ENCODE peak calls at places on chromosome 2, in five cellular contexts. F, R, M, I and K are unnamed samples.

GRCh38 chr2:127640082-127641072 is 5.6 kb upstream of the GPR17 start:
- DNase-seq in F (no peak), R (no peak), M (no peak), I (no peak), K (no peak)

GRCh38 chr2:68948695-68949094 is 4.0 kb downstream of the GKN2 start:
- DNase-seq in F (no peak), R (no peak), M (no peak), I (no peak), K (no peak)

GRCh38 chr2:218648473-218649100 is 10.8 kb downstream of the ZNF142 start:
- DNase-seq in F (peak; percentile 25), R (peak; percentile 54), M (no peak), I (peak; percentile 41), K (peak; percentile 29)

GRCh38 chr2:127820080-127820668 is 9.2 kb upstream of the WDR33 start:
- DNase-seq in F (no peak), R (no peak), M (no peak), I (peak; percentile 10), K (no peak)

GRCh38 chr2:46276652-46277051 is 20.6 kb upstream of the EPAS1 start:
- DNase-seq in F (no peak), R (no peak), M (no peak), I (peak; percentile 17), K (no peak)

GRCh38 chr2:205732314-205732713 is 50.0 kb downstream of the NRP2 start:
- DNase-seq in F (no peak), R (no peak), M (no peak), I (no peak), K (no peak)

GRCh38 chr2:60745761-60746160 is 10.3 kb upstream of the PAPOLG start:
- DNase-seq in F (peak; percentile 15), R (no peak), M (no peak), I (no peak), K (no peak)

GRCh38 chr2:166302036-166302435 is 73.7 kb downstream of the SCN9A start:
- DNase-seq in F (no peak), R (no peak), M (no peak), I (no peak), K (no peak)

GRCh38 chr2:101759162-101759561 is 61.7 kb downstream of the MAP4K4 start:
- DNase-seq in F (no peak), R (peak; percentile 55), M (peak; percentile 81), I (peak; percentile 97), K (no peak)

GRCh38 chr2:81087646-81088045 is 783.1 kb upstream of the LRRTM1 start:
- DNase-seq in F (no peak), R (no peak), M (peak; percentile 4), I (no peak), K (no peak)

GRCh38 chr2:195559431-195559914 is 97.6 kb upstream of the SLC39A10 start:
- DNase-seq in F (peak; percentile 54), R (no peak), M (peak; percentile 77), I (peak; percentile 98), K (peak; percentile 98)

GRCh38 chr2:66874411-66874810 is 439.5 kb downstream of the MEIS1 start:
- DNase-seq in F (no peak), R (no peak), M (peak; percentile 59), I (peak; percentile 69), K (no peak)

GRCh38 chr2:172234716-172235661 is 132.3 kb upstream of the DLX2 start:
- DNase-seq in F (peak; percentile 34), R (no peak), M (no peak), I (no peak), K (no peak)

GRCh38 chr2:237617305-237617982 is 9.9 kb upstream of the LRRFIP1 start:
- DNase-seq in F (no peak), R (no peak), M (no peak), I (no peak), K (no peak)

GRCh38 chr2:30979822-30980245 is 158.4 kb downstream of the GALNT14 start:
- DNase-seq in F (no peak), R (peak; percentile 55), M (peak; percentile 27), I (peak; percentile 33), K (no peak)

GRCh38 chr2:46842876-46843275 is 72.7 kb downstream of the MCFD2 start:
- DNase-seq in F (no peak), R (no peak), M (no peak), I (no peak), K (no peak)

GRCh38 chr2:104860141-104860790 is 6.4 kb downstream of the POU3F3 start:
- DNase-seq in F (no peak), R (no peak), M (no peak), I (no peak), K (no peak)

GRCh38 chr2:240922982-240923537 is 16.9 kb downstream of the CROCC2 start:
- DNase-seq in F (no peak), R (no peak), M (no peak), I (no peak), K (no peak)

GRCh38 chr2:101974663-101975062 is 17.1 kb upstream of the IL1R2 start:
- DNase-seq in F (no peak), R (no peak), M (no peak), I (no peak), K (no peak)

GRCh38 chr2:217903142-217903858 is 99.5 kb downstream of the TNS1 start:
- DNase-seq in F (no peak), R (no peak), M (no peak), I (no peak), K (no peak)

DNA sequence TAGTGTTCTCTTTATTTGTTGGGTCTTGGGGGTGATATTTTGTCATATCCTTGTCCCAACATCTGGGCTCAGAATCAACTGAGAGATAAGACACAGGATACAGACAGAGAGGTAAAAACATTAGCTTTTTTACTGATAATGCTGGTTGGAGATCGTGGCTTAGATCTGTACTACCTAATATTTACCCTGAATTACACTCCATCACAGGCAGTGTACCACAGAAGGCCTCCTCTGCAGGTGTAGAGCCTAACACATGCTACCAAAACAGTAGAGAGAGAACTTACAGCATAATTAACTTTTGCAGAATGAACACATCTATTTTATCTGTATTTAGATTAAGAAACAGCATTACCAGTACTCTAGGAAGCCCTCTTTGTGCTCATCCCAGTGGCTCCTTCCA is 6.8 kb downstream of the AGPS start:
- DNase-seq in F (no peak), R (no peak), M (no peak), I (no peak), K (no peak)
- H3K4me3 ChIP-seq in F (no peak overlapping the region), R (no peak overlapping the region), M (no peak overlapping the region), I (no peak overlapping the region), K (no peak overlapping the region)

GRCh38 chr2:145815933-145816332 is 1296.0 kb upstream of the ZEB2 start:
- DNase-seq in F (no peak), R (no peak), M (peak; percentile 8), I (no peak), K (no peak)
- TF ChIP-seq CTCF in F (no peak), R (no peak), M (no peak), I (no peak), K (no peak)

GRCh38 chr2:43224131-43224570 is 2.3 kb downstream of the ZFP36L2 start:
- DNase-seq in F (peak; percentile 70), R (peak; percentile 70), M (no peak), I (peak; percentile 49), K (no peak)
- H3K4me3 ChIP-seq in F (peak overlapping the region; percentile 89), R (peak overlapping the region; percentile 72), M (peak overlapping the region; percentile 95), I (peak overlapping the region; percentile 81), K (peak overlapping the region; percentile 87)

GRCh38 chr2:5368263-5368662 is 323.9 kb upstream of the SOX11 start:
- DNase-seq in F (no peak), R (no peak), M (no peak), I (no peak), K (no peak)
- TF ChIP-seq CTCF in F (no peak), R (peak; percentile 34), M (no peak), I (no peak), K (no peak)

DNA sequence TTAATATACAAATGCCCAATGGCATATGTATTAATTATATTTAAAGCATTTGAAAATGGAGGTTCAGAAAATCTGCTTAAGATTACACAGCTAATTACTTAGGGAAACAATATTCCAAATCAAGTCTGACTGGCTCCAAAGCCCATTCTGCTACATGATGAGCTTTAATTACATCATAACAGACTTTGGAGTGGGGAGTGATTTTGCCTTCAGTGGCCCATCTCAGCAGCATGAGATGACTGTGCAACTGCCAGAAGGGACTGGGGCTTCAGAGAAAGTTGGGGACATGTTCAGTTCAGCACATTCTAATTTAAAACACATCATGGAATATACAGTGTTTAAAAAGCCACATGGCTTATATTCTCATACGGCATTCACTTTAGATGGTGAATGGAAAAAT is 73.3 kb downstream of the COL3A1 start:
- DNase-seq in F (no peak), R (no peak), M (no peak), I (no peak), K (no peak)
- H3K4me3 ChIP-seq in F (no peak overlapping the region), R (no peak overlapping the region), M (no peak overlapping the region), I (no peak overlapping the region), K (no peak overlapping the region)

GRCh38 chr2:230695551-230695950 is 17.1 kb upstream of the CAB39 start:
- DNase-seq in F (no peak), R (no peak), M (no peak), I (no peak), K (no peak)
- TF ChIP-seq CTCF in F (no peak), R (no peak), M (no peak), I (no peak), K (no peak)